ENCODE peak calls at places on chromosomes 13 and 19, in seven cellular contexts. One of them, this sample, is unnamed.

GRCh38 chr13:64855506-64855905 is 2374.6 kb downstream of the PCDH9 start:
- DNase-seq in pancreas: no peak
- DNase-seq in tibial nerve: no peak
- DNase-seq in AG09319: no peak
- DNase-seq in WTC11: no peak
- DNase-seq in lower lobe of right lung: no peak
- DNase-seq in thoracic aorta: no peak
- DNase-seq in this sample: no peak

GRCh38 chr13:25879466-25879865 is 172.3 kb downstream of the SHISA2 start:
- DNase-seq in pancreas: no peak
- DNase-seq in tibial nerve: no peak
- DNase-seq in AG09319: no peak
- DNase-seq in WTC11: no peak
- DNase-seq in lower lobe of right lung: no peak
- DNase-seq in thoracic aorta: no peak
- DNase-seq in this sample: no peak

GRCh38 chr19:4505570-4506448 is 12.5 kb downstream of the PLIN4 start:
- DNase-seq in pancreas: no peak
- DNase-seq in tibial nerve: no peak
- DNase-seq in AG09319: no peak
- DNase-seq in WTC11: no peak
- DNase-seq in lower lobe of right lung: no peak
- DNase-seq in thoracic aorta: no peak
- DNase-seq in this sample: no peak

GRCh38 chr13:35857769-35858168 is 273.4 kb downstream of the DCLK1 start:
- DNase-seq in pancreas: no peak
- DNase-seq in tibial nerve: no peak
- DNase-seq in AG09319: no peak
- DNase-seq in WTC11: peak
- DNase-seq in lower lobe of right lung: no peak
- DNase-seq in thoracic aorta: no peak
- DNase-seq in this sample: no peak

GRCh38 chr13:109666656-109667448 is 119.5 kb downstream of the IRS2 start:
- DNase-seq in pancreas: no peak
- DNase-seq in tibial nerve: no peak
- DNase-seq in AG09319: no peak
- DNase-seq in WTC11: no peak
- DNase-seq in lower lobe of right lung: no peak
- DNase-seq in thoracic aorta: no peak
- DNase-seq in this sample: no peak

GRCh38 chr19:55070755-55071502 is 4.7 kb upstream of the EPS8L1 start:
- DNase-seq in pancreas: no peak
- DNase-seq in tibial nerve: no peak
- DNase-seq in AG09319: no peak
- DNase-seq in WTC11: no peak
- DNase-seq in lower lobe of right lung: no peak
- DNase-seq in thoracic aorta: no peak
- DNase-seq in this sample: no peak

GRCh38 chr19:29170554-29170953 is 42.4 kb downstream of the UQCRFS1 start:
- DNase-seq in pancreas: no peak
- DNase-seq in tibial nerve: no peak
- DNase-seq in AG09319: no peak
- DNase-seq in WTC11: no peak
- DNase-seq in lower lobe of right lung: no peak
- DNase-seq in thoracic aorta: no peak
- DNase-seq in this sample: no peak

GRCh38 chr13:97298816-97299215 is 76.7 kb downstream of the MBNL2 start:
- DNase-seq in pancreas: no peak
- DNase-seq in tibial nerve: no peak
- DNase-seq in AG09319: no peak
- DNase-seq in WTC11: no peak
- DNase-seq in lower lobe of right lung: no peak
- DNase-seq in thoracic aorta: no peak
- DNase-seq in this sample: no peak

GRCh38 chr13:94389544-94390351 is 89.7 kb downstream of the DCT start:
- DNase-seq in pancreas: no peak
- DNase-seq in tibial nerve: no peak
- DNase-seq in AG09319: no peak
- DNase-seq in WTC11: no peak
- DNase-seq in lower lobe of right lung: no peak
- DNase-seq in thoracic aorta: no peak
- DNase-seq in this sample: no peak

GRCh38 chr13:93925976-93926375 is 553.5 kb downstream of the DCT start:
- DNase-seq in pancreas: no peak
- DNase-seq in tibial nerve: no peak
- DNase-seq in AG09319: no peak
- DNase-seq in WTC11: no peak
- DNase-seq in lower lobe of right lung: no peak
- DNase-seq in thoracic aorta: no peak
- DNase-seq in this sample: no peak

GRCh38 chr19:35155441-35155840 is 906 bp downstream of the FXYD5 start:
- DNase-seq in pancreas: no peak
- DNase-seq in tibial nerve: no peak
- DNase-seq in AG09319: no peak
- DNase-seq in WTC11: no peak
- DNase-seq in lower lobe of right lung: no peak
- DNase-seq in thoracic aorta: no peak
- DNase-seq in this sample: no peak

GRCh38 chr19:12112701-12113100 is 27.4 kb downstream of the ZNF20 start:
- DNase-seq in pancreas: no peak
- DNase-seq in tibial nerve: no peak
- DNase-seq in AG09319: no peak
- DNase-seq in WTC11: no peak
- DNase-seq in lower lobe of right lung: no peak
- DNase-seq in thoracic aorta: no peak
- DNase-seq in this sample: no peak

DNA sequence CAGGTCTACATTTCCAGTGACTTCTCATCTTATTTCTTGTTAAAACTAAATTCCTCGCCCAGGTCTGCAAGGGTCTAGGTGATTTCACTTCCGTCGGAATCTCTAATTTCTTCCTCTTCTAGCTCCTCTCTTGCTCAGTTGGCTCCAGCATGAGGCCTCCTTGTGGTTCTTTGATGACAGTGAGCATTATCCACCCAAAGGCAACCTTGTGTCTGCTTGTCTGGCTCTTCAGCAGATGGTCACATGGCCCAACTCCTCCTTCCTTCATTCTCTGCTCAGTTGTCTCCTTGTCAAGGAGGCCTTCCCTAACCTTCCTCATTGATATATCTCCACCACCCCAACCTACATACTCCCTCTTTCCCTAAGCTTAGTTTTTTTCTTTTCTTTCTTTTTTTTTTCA is 1391.4 kb downstream of the EFNB2 start:
- DNase-seq in pancreas: no peak
- DNase-seq in tibial nerve: no peak
- DNase-seq in AG09319: no peak
- DNase-seq in WTC11: no peak
- DNase-seq in lower lobe of right lung: no peak
- DNase-seq in thoracic aorta: no peak
- DNase-seq in this sample: no peak
- TF ChIP-seq CTCF in pancreas: no peak
- TF ChIP-seq CTCF in tibial nerve: no peak
- TF ChIP-seq CTCF in AG09319: no peak
- TF ChIP-seq CTCF in WTC11: no peak
- TF ChIP-seq CTCF in lower lobe of right lung: no peak
- TF ChIP-seq CTCF in thoracic aorta: no peak
- TF ChIP-seq CTCF in this sample: no peak

DNA sequence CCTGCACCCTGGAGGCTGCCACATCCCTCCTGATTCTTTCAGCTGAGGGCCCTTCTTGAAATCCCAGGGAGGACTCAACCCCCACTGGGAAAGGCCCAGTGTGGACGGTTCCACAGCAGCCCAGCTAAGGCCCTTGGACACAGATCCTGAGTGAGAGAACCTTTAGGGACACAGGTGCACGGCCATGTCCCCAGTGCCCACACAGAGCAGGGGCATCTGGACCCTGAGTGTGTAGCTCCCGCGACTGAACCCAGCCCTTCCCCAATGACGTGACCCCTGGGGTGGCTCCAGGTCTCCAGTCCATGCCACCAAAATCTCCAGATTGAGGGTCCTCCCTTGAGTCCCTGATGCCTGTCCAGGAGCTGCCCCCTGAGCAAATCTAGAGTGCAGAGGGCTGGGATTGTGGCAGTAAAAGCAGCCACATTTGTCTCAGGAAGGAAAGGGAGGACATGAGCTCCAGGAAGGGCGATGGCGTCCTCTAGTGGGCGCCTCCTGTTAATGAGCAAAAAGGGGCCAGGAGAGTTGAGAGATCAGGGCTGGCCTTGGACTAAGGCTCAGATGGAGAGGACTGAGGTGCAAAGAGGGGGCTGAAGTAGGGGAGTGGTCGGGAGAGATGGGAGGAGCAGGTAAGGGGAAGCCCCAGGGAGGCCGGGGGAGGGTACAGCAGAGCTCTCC is 6.9 kb upstream of the CEACAM5 start:
- DNase-seq in pancreas: no peak
- DNase-seq in tibial nerve: no peak
- DNase-seq in AG09319: no peak
- DNase-seq in WTC11: peak
- DNase-seq in lower lobe of right lung: no peak
- DNase-seq in thoracic aorta: no peak
- DNase-seq in this sample: no peak
- TF ChIP-seq CTCF in pancreas: no peak
- TF ChIP-seq CTCF in tibial nerve: no peak
- TF ChIP-seq CTCF in AG09319: no peak
- TF ChIP-seq CTCF in WTC11: peak
- TF ChIP-seq CTCF in lower lobe of right lung: no peak
- TF ChIP-seq CTCF in thoracic aorta: no peak
- TF ChIP-seq CTCF in this sample: no peak

GRCh38 chr19:48997972-48998371 is 4.3 kb downstream of the RUVBL2 start:
- DNase-seq in pancreas: no peak
- DNase-seq in tibial nerve: no peak
- DNase-seq in AG09319: no peak
- DNase-seq in WTC11: peak
- DNase-seq in lower lobe of right lung: peak
- DNase-seq in thoracic aorta: no peak
- DNase-seq in this sample: no peak
- TF ChIP-seq CTCF in pancreas: no peak
- TF ChIP-seq CTCF in tibial nerve: no peak
- TF ChIP-seq CTCF in AG09319: peak
- TF ChIP-seq CTCF in WTC11: peak
- TF ChIP-seq CTCF in lower lobe of right lung: peak
- TF ChIP-seq CTCF in thoracic aorta: no peak
- TF ChIP-seq CTCF in this sample: peak

GRCh38 chr13:73702419-73703071 is 431.7 kb downstream of the KLF12 start:
- DNase-seq in pancreas: no peak
- DNase-seq in tibial nerve: no peak
- DNase-seq in AG09319: no peak
- DNase-seq in WTC11: no peak
- DNase-seq in lower lobe of right lung: no peak
- DNase-seq in thoracic aorta: no peak
- DNase-seq in this sample: no peak

GRCh38 chr13:73703606-73704005 is 430.6 kb downstream of the KLF12 start:
- DNase-seq in pancreas: no peak
- DNase-seq in tibial nerve: no peak
- DNase-seq in AG09319: no peak
- DNase-seq in WTC11: no peak
- DNase-seq in lower lobe of right lung: no peak
- DNase-seq in thoracic aorta: no peak
- DNase-seq in this sample: no peak

GRCh38 chr13:73704587-73704986 is 429.6 kb downstream of the KLF12 start:
- DNase-seq in pancreas: no peak
- DNase-seq in tibial nerve: no peak
- DNase-seq in AG09319: no peak
- DNase-seq in WTC11: no peak
- DNase-seq in lower lobe of right lung: no peak
- DNase-seq in thoracic aorta: no peak
- DNase-seq in this sample: no peak

DNA sequence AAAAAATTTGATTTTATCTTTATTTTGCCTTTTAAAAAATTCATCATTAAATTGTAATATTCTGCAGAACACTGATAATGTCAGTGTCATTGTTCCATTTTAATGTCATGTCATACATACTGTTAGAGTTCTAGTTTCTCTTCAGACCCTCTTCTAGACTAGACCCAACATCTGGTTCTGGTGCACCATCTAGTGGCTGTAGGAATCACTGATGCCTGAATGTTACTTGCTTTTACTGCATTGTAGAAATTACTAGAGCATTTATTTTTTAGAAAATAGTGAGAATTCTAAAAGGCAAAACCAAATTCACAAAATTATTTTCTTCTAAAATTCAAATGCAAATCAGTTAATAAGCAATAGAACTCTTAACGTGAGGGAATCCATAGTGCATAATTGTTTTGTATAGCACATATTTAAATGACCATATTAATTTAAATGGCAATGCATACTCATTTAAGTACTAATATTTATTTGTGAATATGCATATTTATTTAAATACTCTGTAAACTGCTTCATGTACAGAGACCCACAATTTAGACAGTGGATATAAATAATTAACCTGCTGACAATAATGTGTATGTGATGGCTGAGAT is 425.7 kb downstream of the KLF12 start:
- DNase-seq in pancreas: peak
- DNase-seq in tibial nerve: peak
- DNase-seq in AG09319: peak
- DNase-seq in WTC11: peak
- DNase-seq in lower lobe of right lung: no peak
- DNase-seq in thoracic aorta: no peak
- DNase-seq in this sample: no peak
- TF ChIP-seq CTCF in pancreas: peak
- TF ChIP-seq CTCF in tibial nerve: peak
- TF ChIP-seq CTCF in AG09319: peak
- TF ChIP-seq CTCF in WTC11: peak
- TF ChIP-seq CTCF in lower lobe of right lung: peak
- TF ChIP-seq CTCF in thoracic aorta: peak
- TF ChIP-seq CTCF in this sample: peak

DNA sequence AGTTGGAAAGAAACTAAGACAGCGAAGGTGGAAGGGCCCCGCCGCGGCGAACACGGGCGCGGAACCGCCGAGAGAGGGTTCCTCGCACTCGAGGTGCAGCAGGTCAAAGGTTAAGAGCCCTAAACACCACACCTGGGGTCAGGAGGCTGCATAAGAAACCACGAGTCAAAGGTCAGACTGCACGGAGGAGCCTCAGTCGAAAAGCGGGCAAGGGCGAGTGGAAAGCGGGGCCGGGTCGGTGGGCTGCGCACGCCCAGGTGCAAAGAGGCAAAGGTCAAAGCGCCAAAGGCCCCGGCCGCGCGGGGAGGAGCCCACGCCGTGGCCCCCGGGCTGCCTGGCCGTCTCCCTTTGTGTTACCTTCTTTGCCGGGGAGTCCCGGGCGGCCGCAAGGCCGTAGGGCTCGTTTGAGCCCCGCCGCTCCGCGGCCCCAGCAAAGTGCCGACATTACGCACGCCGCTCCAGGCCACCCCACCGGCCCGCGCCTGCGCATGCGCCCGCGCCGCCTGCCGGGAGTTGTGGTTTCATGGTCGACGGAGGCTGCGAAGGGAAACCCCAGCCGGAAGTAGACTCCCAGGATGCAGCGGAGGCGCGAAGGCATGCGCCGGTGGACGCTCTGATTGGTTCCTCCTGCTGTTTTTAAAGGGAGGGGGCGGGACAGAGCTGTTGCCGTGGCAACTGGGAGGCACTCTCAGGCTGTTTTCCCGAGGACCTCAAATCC is at the start of gene POLRMT:
- DNase-seq in pancreas: peak
- DNase-seq in tibial nerve: peak
- DNase-seq in AG09319: peak
- DNase-seq in WTC11: peak
- DNase-seq in lower lobe of right lung: peak
- DNase-seq in thoracic aorta: peak
- DNase-seq in this sample: no peak
- TF ChIP-seq CTCF in pancreas: no peak
- TF ChIP-seq CTCF in tibial nerve: peak
- TF ChIP-seq CTCF in AG09319: no peak
- TF ChIP-seq CTCF in WTC11: no peak
- TF ChIP-seq CTCF in lower lobe of right lung: no peak
- TF ChIP-seq CTCF in thoracic aorta: no peak
- TF ChIP-seq CTCF in this sample: no peak

GRCh38 chr13:84605927-84606326 is 723.7 kb upstream of the SLITRK1 start:
- DNase-seq in pancreas: no peak
- DNase-seq in tibial nerve: no peak
- DNase-seq in AG09319: no peak
- DNase-seq in WTC11: peak
- DNase-seq in lower lobe of right lung: no peak
- DNase-seq in thoracic aorta: no peak
- DNase-seq in this sample: no peak
- TF ChIP-seq CTCF in pancreas: no peak
- TF ChIP-seq CTCF in tibial nerve: no peak
- TF ChIP-seq CTCF in AG09319: no peak
- TF ChIP-seq CTCF in WTC11: peak
- TF ChIP-seq CTCF in lower lobe of right lung: no peak
- TF ChIP-seq CTCF in thoracic aorta: no peak
- TF ChIP-seq CTCF in this sample: no peak